ENCODE peak calls at places on chromosomes 11 and 22, in four cellular contexts. B, J, W and C are unnamed samples.

GRCh38 chr11:66220566-66220935 is 47.9 kb upstream of the RAB1B start:
- DNase-seq in B (no peak), J (no peak), W (no peak), C (no peak)

GRCh38 chr11:92886243-92886905 is 83.1 kb upstream of the MTNR1B start:
- DNase-seq in B (peak; percentile 61), J (peak; percentile 51), W (peak; percentile 3), C (peak; percentile 37)

GRCh38 chr22:42814215-42814614 is 42.9 kb downstream of the ARFGAP3 start:
- DNase-seq in B (no peak), J (no peak), W (peak; percentile 12), C (peak; percentile 80)

GRCh38 chr11:69711824-69712801 is 8.3 kb upstream of the FGF19 start:
- DNase-seq in B (no peak), J (no peak), W (no peak), C (no peak)

GRCh38 chr22:40535642-40536041 is 100.9 kb downstream of the MRTFA start:
- DNase-seq in B (no peak), J (no peak), W (no peak), C (no peak)

GRCh38 chr11:64241430-64242153 is 697 bp downstream of the FKBP2 start:
- DNase-seq in B (peak; percentile 99), J (peak; percentile 84), W (no peak), C (peak; percentile 99)

GRCh38 chr11:119356349-119357031 is 10.0 kb upstream of the MFRP start:
- DNase-seq in B (peak; percentile 66), J (peak; percentile 83), W (no peak), C (peak; percentile 67)

GRCh38 chr11:93236741-93237675 is 39.2 kb upstream of the SLC36A4 start:
- DNase-seq in B (peak; percentile 44), J (peak; percentile 17), W (no peak), C (peak; percentile 42)

GRCh38 chr11:36532908-36533601 is 23.0 kb upstream of the TRAF6 start:
- DNase-seq in B (no peak), J (no peak), W (no peak), C (no peak)

GRCh38 chr11:126592496-126593410 is 237.3 kb downstream of the ST3GAL4 start:
- DNase-seq in B (peak; percentile 12), J (no peak), W (no peak), C (no peak)

GRCh38 chr11:8807544-8808225 is 103.3 kb upstream of the AKIP1 start:
- DNase-seq in B (peak; percentile 93), J (no peak), W (no peak), C (no peak)

GRCh38 chr22:45318168-45318557 is 8.4 kb downstream of the FAM118A start:
- DNase-seq in B (peak; percentile 97), J (peak; percentile 23), W (peak; percentile 68), C (peak; percentile 97)

GRCh38 chr22:26172389-26172990 is 3.2 kb downstream of the SEZ6L start:
- DNase-seq in B (peak; percentile 4), J (peak; percentile 48), W (no peak), C (peak; percentile 8)

GRCh38 chr11:2684581-2684980 is 15.2 kb downstream of the KCNQ1OT1 start:
- DNase-seq in B (no peak), J (no peak), W (no peak), C (no peak)

GRCh38 chr11:134410766-134411165 is 1.3 kb downstream of the B3GAT1 start:
- DNase-seq in B (no peak), J (no peak), W (no peak), C (no peak)

GRCh38 chr11:128311742-128312719 is 275.3 kb downstream of the ETS1 start:
- DNase-seq in B (no peak), J (no peak), W (no peak), C (no peak)

GRCh38 chr11:61306221-61306620 is 11.1 kb upstream of the VWCE start:
- DNase-seq in B (no peak), J (no peak), W (no peak), C (no peak)

GRCh38 chr11:27700351-27701261 is at the start of gene BDNF:
- DNase-seq in B (peak; percentile 60), J (no peak), W (no peak), C (peak; percentile 55)

GRCh38 chr11:126764221-126764620 is 236.3 kb downstream of the KIRREL3 start:
- DNase-seq in B (peak; percentile 12), J (no peak), W (no peak), C (no peak)

GRCh38 chr22:45014658-45015057 is 4.9 kb upstream of the PHF21B start:
- DNase-seq in B (no peak), J (no peak), W (no peak), C (no peak)

GRCh38 chr22:40684728-40685127 is 5.4 kb downstream of the MCHR1 start:
- DNase-seq in B (no peak), J (no peak), W (no peak), C (no peak)

GRCh38 chr11:63919267-63920125 is 2.5 kb upstream of the RCOR2 start:
- DNase-seq in B (no peak), J (peak; percentile 79), W (no peak), C (no peak)

GRCh38 chr11:64629796-64630562 is 39.0 kb downstream of the SLC22A12 start:
- DNase-seq in B (no peak), J (peak; percentile 98), W (no peak), C (no peak)

GRCh38 chr11:71240865-71241691 is 11.3 kb downstream of the SHANK2 start:
- DNase-seq in B (peak; percentile 94), J (no peak), W (peak; percentile 38), C (no peak)

GRCh38 chr11:104390696-104391095 is 226.7 kb upstream of the PDGFD start:
- DNase-seq in B (peak; percentile 25), J (no peak), W (no peak), C (no peak)

GRCh38 chr11:29432719-29433325 is 584.0 kb downstream of the KCNA4 start:
- DNase-seq in B (peak; percentile 6), J (peak; percentile 9), W (no peak), C (peak; percentile 36)

GRCh38 chr11:61596990-61597389 is 16.1 kb upstream of the SYT7 start:
- DNase-seq in B (no peak), J (no peak), W (no peak), C (no peak)

GRCh38 chr22:30754971-30755759 is 60.5 kb downstream of the OSBP2 start:
- DNase-seq in B (peak; percentile 84), J (peak; percentile 55), W (no peak), C (peak; percentile 72)

GRCh38 chr22:42553475-42554361 is at the start of gene SERHL2:
- DNase-seq in B (peak; percentile 55), J (peak; percentile 94), W (peak; percentile 28), C (peak; percentile 87)

GRCh38 chr11:127470485-127470884 is 469.9 kb upstream of the KIRREL3 start:
- DNase-seq in B (no peak), J (peak; percentile 8), W (no peak), C (peak; percentile 2)

GRCh38 chr22:42269407-42270177 is 861 bp downstream of the TCF20 start:
- DNase-seq in B (no peak), J (peak; percentile 71), W (no peak), C (peak; percentile 28)

GRCh38 chr11:31981457-31981856 is 109.4 kb upstream of the RCN1 start:
- DNase-seq in B (no peak), J (no peak), W (no peak), C (no peak)

GRCh38 chr11:73866095-73866579 is 10.5 kb downstream of the COA4 start:
- DNase-seq in B (peak; percentile 69), J (no peak), W (no peak), C (no peak)

GRCh38 chr11:73404048-73404447 is 27.8 kb downstream of the RELT start:
- DNase-seq in B (peak; percentile 40), J (peak; percentile 62), W (no peak), C (peak; percentile 53)

GRCh38 chr11:110463153-110463552 is 33.4 kb downstream of the FDX1 start:
- DNase-seq in B (peak; percentile 66), J (no peak), W (no peak), C (peak; percentile 39)

GRCh38 chr11:66368484-66368883 is 3.1 kb downstream of the SLC29A2 start:
- DNase-seq in B (no peak), J (no peak), W (no peak), C (no peak)

GRCh38 chr22:37892566-37893338 is 13.3 kb upstream of the MICALL1 start:
- DNase-seq in B (no peak), J (no peak), W (no peak), C (no peak)

GRCh38 chr11:9861860-9862725 is 198.2 kb downstream of the SWAP70 start:
- DNase-seq in B (peak; percentile 75), J (peak; percentile 59), W (peak; percentile 31), C (peak; percentile 74)

GRCh38 chr11:9858822-9859221 is 194.9 kb downstream of the SWAP70 start:
- DNase-seq in B (peak; percentile 50), J (no peak), W (no peak), C (peak; percentile 55)

GRCh38 chr11:9858218-9858617 is 194.3 kb downstream of the SWAP70 start:
- DNase-seq in B (no peak), J (no peak), W (no peak), C (peak; percentile 37)

GRCh38 chr11:9862981-9863380 is 199.1 kb downstream of the SWAP70 start:
- DNase-seq in B (no peak), J (no peak), W (no peak), C (peak; percentile 90)

GRCh38 chr11:9859491-9860305 is 195.8 kb downstream of the SWAP70 start:
- DNase-seq in B (peak; percentile 62), J (no peak), W (no peak), C (peak; percentile 9)
- H3K9ac ChIP-seq in B (no peak overlapping the region), J (no peak overlapping the region), W (no peak overlapping the region), C (no peak overlapping the region)

DNA sequence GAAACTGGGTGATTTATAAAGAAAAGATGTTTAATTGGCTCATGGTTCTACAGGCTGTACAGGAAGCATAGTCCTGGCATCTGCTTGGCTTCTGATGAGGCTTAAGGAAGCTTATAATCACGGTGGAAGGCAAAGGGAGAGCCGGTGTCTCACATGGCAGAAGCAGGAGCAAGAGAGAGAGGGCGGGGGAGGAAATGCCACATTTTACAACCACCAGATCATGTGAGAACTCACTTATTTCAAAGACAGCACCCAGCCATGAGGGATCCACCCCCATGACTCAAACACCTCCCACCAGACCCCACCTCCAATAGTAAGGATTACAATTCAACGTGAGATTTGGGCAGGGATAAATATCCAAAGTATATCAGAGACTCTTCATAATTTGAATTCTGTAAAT is 200.7 kb downstream of the MSANTD4 start:
- DNase-seq in B (no peak), J (no peak), W (no peak), C (no peak)
- TF ChIP-seq FOS in B (no peak), J (no peak), W (no peak), C (no peak)

GRCh38 chr11:111982532-111983186 is 42.5 kb upstream of the DLAT start:
- DNase-seq in B (no peak), J (no peak), W (no peak), C (no peak)
- H3K9ac ChIP-seq in B (peak overlapping the region; percentile 18), J (peak overlapping the region; percentile 49), W (no peak overlapping the region), C (no peak overlapping the region)

DNA sequence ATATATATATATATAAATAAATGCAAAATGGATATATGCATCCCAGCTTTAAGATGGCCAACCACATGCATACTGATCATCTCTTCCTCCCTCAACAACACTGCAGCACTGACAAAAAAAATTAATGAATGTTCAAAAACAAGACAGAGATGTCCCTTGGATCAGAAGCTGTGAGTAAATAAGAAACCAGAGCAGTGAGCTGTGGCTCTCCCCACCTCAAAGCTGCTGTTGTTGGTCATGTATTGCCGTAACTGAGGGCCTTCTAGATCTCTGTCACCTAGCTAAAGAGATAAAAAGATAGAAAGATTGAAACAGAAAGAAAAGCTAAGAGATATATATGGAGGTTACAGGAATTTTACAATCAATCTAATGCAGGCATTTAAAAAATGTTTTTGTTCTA is 15.5 kb upstream of the TMEM135 start:
- DNase-seq in B (no peak), J (no peak), W (no peak), C (no peak)
- TF ChIP-seq FOS in B (no peak), J (no peak), W (no peak), C (no peak)

GRCh38 chr11:114683007-114683406 is 4.7 kb downstream of the NXPE2 start:
- DNase-seq in B (no peak), J (no peak), W (no peak), C (no peak)
- H3K9ac ChIP-seq in B (no peak overlapping the region), J (no peak overlapping the region), W (no peak overlapping the region), C (no peak overlapping the region)